ENCODE peak calls at places on chromosomes 2 and 18, in eight cellular contexts. M, D, F, O, L, W, N and J are unnamed samples. For H3K36me3, the result is how much of the 10 kb centered on the place peaks cover.

GRCh38 chr2:134170269-134170668 is 83.6 kb upstream of the MGAT5 start:
- DNase-seq in O (no peak), N (no peak), D (peak), F (no peak), L (no peak), W (no peak), M (no peak), J (no peak)

GRCh38 chr2:197163755-197164753 is 146.5 kb downstream of the ANKRD44 start:
- DNase-seq in F (no peak), M (no peak), W (no peak), N (no peak), D (no peak), L (peak), O (peak), J (no peak)

GRCh38 chr2:205734436-205734835 is 52.1 kb downstream of the NRP2 start:
- DNase-seq in D (peak), M (no peak), W (no peak), O (peak), N (no peak), L (no peak), F (peak), J (no peak)

GRCh38 chr18:49368161-49368875 is 92.1 kb downstream of the DYM start:
- DNase-seq in O (no peak), L (no peak), F (no peak), N (peak), M (no peak), W (no peak), D (no peak), J (no peak)

GRCh38 chr2:23620841-23621341 is 235.9 kb downstream of the KLHL29 start:
- DNase-seq in D (peak), W (no peak), L (peak), M (peak), O (peak), F (no peak), N (no peak), J (no peak)

GRCh38 chr18:45083456-45083855 is 402.8 kb downstream of the SETBP1 start:
- DNase-seq in N (no peak), D (no peak), L (no peak), F (no peak), W (no peak), O (no peak), M (no peak), J (no peak)

GRCh38 chr2:4951368-4951767 is 740.8 kb upstream of the SOX11 start:
- DNase-seq in F (no peak), M (no peak), O (no peak), L (no peak), N (no peak), W (no peak), D (no peak), J (no peak)

GRCh38 chr2:12778369-12778768 is 61.6 kb downstream of the TRIB2 start:
- DNase-seq in F (peak), M (no peak), N (no peak), O (no peak), W (no peak), D (no peak), L (no peak), J (no peak)

GRCh38 chr2:238689871-238690672 is 157.8 kb upstream of the TWIST2 start:
- DNase-seq in O (no peak), W (no peak), N (no peak), D (no peak), L (no peak), F (no peak), M (no peak), J (no peak)

GRCh38 chr18:75070235-75070624 is 138.7 kb downstream of the PTGR3 start:
- DNase-seq in L (no peak), O (no peak), M (no peak), N (no peak), F (no peak), W (no peak), D (no peak), J (peak)

GRCh38 chr18:75071866-75072671 is 136.9 kb downstream of the PTGR3 start:
- DNase-seq in N (no peak), F (no peak), O (no peak), W (no peak), D (no peak), M (no peak), L (no peak), J (peak)

GRCh38 chr18:75070625-75071483 is 138.1 kb downstream of the PTGR3 start:
- DNase-seq in W (no peak), L (no peak), N (no peak), D (peak), F (no peak), O (peak), M (no peak), J (peak)

GRCh38 chr18:75072672-75073371 is 136.1 kb downstream of the PTGR3 start:
- DNase-seq in F (no peak), N (no peak), O (no peak), M (no peak), W (no peak), L (no peak), D (no peak), J (peak)

DNA sequence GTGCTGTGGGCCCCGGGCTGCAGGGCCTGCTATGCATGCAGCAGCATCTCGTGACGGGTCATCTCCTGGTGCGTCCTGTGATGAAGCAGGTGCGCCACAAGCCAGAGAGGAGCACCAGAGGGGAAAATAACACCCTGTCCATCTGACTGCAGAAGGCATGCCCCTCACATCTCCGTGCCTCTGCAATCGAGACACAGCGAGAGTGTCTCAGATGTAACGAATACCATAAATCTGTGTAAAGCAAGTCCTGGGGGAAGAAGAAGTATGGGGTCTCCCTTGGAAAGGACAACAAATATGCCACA is 137.5 kb downstream of the PTGR3 start:
- DNase-seq in D (no peak), N (no peak), F (no peak), W (peak), O (no peak), L (no peak), M (no peak), J (no peak)
- H3K4me3 ChIP-seq in D (no peak), N (no peak), F (no peak), W (no peak), O (no peak), L (peak), M (no peak), J (no peak)

GRCh38 chr18:11574545-11574944 is 34.9 kb upstream of the SLC35G4 start:
- DNase-seq in W (no peak), O (no peak), L (no peak), F (no peak), N (no peak), M (no peak), D (no peak), J (no peak)

GRCh38 chr18:11570073-11570588 is 39.3 kb upstream of the SLC35G4 start:
- DNase-seq in D (no peak), M (no peak), W (no peak), F (no peak), N (no peak), L (no peak), O (no peak), J (no peak)

GRCh38 chr18:11572201-11572600 is 37.2 kb upstream of the SLC35G4 start:
- DNase-seq in F (no peak), W (no peak), M (no peak), O (no peak), N (no peak), L (no peak), D (no peak), J (no peak)

GRCh38 chr18:11567391-11567790 is 42.0 kb upstream of the SLC35G4 start:
- DNase-seq in O (no peak), N (no peak), L (no peak), W (no peak), F (no peak), D (no peak), M (no peak), J (no peak)

DNA sequence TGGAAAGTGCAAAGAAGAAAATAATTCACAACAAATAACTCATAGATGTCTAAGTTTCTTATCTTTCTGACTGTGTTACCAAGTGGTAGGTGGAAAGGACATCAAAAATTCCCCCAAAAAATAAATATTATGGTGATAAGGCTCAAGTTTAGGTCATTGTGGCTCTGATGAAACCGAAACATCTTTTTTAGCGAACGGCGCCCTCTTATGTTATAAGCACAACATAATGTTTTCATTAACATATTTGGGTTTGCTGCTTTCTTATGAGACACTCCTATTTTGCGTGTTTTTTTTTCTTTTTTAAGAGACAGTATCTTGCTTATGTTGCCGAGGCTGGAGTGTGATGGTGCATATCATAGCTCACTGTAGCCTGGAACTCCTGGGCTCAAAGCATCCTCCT is 38.6 kb upstream of the SLC35G4 start:
- DNase-seq in N (no peak), D (peak), F (no peak), M (no peak), W (no peak), L (no peak), O (peak), J (no peak)
- TF ChIP-seq CTCF in N (no peak), D (peak), F (no peak), M (no peak), W (no peak), L (no peak), O (peak), J (no peak)

GRCh38 chr18:35306588-35307250 is 16.7 kb upstream of the ZSCAN30 start:
- DNase-seq in W (no peak), D (peak), N (no peak), O (no peak), M (no peak), F (no peak), L (no peak), J (no peak)

DNA sequence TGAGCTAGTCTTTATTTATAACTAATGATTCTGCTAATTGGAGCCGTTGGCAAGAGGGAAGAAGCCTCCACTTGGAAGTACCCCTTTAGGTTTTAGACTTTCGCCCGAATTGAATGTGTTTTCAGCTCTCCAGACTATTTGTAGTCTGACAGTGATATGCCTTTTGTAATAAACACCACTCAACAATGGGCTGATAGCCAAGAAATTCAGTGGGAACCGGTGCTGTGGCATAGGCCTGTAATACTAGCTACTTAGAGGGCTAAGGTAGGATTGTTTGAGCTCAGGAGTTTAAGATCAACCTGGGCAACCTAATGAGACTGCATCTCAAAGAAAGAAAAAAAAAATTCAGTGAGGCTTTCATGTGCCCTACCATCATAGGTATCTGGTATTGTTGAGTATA is 13.6 kb upstream of the ZSCAN30 start:
- DNase-seq in W (no peak), F (no peak), D (no peak), N (no peak), M (no peak), L (no peak), O (no peak), J (no peak)
- H3K36me3 ChIP-seq in W (under half), F (under half), D (under half), N (under half), M (under half), L (half or more), O (under half), J (under half)

DNA sequence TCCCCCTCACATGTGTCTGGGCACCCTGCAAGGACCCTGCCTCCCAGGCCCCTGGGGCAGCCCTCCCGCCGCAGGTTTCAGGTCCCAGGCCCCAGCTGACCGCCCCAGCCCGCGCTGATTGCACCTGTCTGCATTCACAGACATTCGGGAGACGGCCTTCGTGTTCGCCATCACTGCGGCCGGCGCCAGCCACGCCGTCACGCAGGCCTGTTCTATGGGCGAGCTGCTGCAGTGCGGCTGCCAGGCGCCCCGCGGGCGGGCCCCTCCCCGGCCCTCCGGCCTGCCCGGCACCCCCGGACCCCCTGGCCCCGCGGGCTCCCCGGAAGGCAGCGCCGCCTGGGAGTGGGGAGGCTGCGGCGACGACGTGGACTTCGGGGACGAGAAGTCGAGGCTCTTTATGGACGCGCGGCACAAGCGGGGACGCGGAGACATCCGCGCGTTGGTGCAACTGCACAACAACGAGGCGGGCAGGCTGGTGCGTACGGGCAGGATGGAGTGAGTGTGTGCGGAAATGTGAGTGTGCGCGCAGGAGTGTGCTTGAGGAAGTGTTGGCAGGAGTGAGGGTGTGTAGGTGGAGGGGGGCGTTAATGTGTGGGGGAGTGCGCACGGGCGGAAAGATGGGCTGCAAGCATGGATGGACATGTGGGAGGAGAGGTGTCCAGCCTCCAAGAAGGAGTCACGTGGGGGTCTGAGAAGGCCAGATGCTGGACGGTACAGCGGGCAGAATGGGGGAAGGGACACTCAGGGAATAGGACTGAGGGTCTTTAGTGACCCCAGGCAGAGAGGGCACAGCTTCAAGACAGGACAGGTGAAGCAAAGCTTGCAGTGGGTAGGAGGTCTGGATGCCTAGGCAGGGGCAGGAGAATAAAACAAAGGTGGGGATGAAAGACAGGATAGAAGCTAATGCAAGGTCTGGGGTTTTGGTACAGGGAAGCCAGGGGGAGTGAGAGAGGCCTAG is 9.0 kb upstream of the WNT10A start:
- DNase-seq in W (no peak), D (no peak), L (no peak), F (no peak), M (no peak), O (no peak), N (no peak), J (no peak)
- H3K4me3 ChIP-seq in W (no peak), D (no peak), L (peak), F (no peak), M (no peak), O (peak), N (no peak), J (peak)

GRCh38 chr2:208265371-208265806 is 666 bp upstream of the PIKFYVE start:
- DNase-seq in L (no peak), D (no peak), F (peak), O (peak), N (no peak), W (peak), M (no peak), J (no peak)

GRCh38 chr2:208265807-208266640 is at the start of gene PIKFYVE:
- DNase-seq in L (peak), D (peak), F (peak), W (peak), M (peak), N (peak), O (peak), J (peak)

GRCh38 chr2:208268553-208268952 is 2.5 kb downstream of the PIKFYVE start:
- DNase-seq in L (no peak), N (no peak), M (no peak), F (no peak), W (no peak), D (no peak), O (no peak), J (no peak)

GRCh38 chr2:208266641-208267335 is 733 bp downstream of the PIKFYVE start:
- DNase-seq in W (no peak), M (no peak), N (no peak), D (peak), F (no peak), O (peak), L (no peak), J (no peak)

DNA sequence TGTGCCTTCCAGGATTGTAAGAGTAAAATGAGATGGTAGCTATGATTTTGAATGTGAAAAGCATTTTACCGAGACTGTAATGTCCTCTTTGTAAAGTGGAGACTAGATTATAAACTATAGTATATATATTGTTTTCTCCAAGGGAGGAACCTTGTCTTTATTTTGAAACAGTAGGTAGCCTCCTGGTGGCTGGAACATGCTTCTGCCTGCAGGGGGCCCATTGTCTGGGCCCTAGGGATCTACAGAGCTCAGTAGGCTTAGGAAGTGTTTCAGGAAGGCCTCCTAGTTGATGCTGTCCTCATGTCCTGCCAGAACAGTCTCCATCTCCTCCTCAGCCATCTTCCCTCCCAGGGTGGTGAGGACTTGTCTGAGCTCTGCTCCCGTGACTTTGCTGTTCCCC is 3.0 kb downstream of the PIKFYVE start:
- DNase-seq in D (no peak), O (no peak), L (no peak), W (no peak), F (no peak), M (no peak), N (no peak), J (no peak)
- TF ChIP-seq CTCF in D (peak), O (peak), L (no peak), W (no peak), F (no peak), M (no peak), N (no peak), J (no peak)

GRCh38 chr18:79944126-79944731 is 7.2 kb downstream of the SLC66A2 start:
- DNase-seq in M (peak), D (no peak), W (peak), F (no peak), O (peak), N (peak), L (no peak), J (no peak)
- H3K36me3 ChIP-seq in M (under half), D (under half), W (under half), F (under half), O (under half), N (under half), L (under half), J (under half)

GRCh38 chr2:96819101-96819875 is 3.2 kb downstream of the CNNM3 start:
- DNase-seq in M (no peak), W (peak), D (no peak), N (peak), L (peak), O (no peak), F (peak), J (no peak)

GRCh38 chr2:96821113-96821512 is 5.0 kb downstream of the CNNM3 start:
- DNase-seq in M (no peak), D (no peak), N (no peak), O (no peak), L (no peak), F (no peak), W (no peak), J (no peak)

GRCh38 chr2:96822786-96823185 is 6.7 kb downstream of the CNNM3 start:
- DNase-seq in D (no peak), W (peak), O (no peak), N (no peak), M (no peak), F (no peak), L (no peak), J (no peak)

GRCh38 chr2:96817882-96818281 is 1.8 kb downstream of the CNNM3 start:
- DNase-seq in W (no peak), D (no peak), M (no peak), L (no peak), F (no peak), O (no peak), N (no peak), J (no peak)

DNA sequence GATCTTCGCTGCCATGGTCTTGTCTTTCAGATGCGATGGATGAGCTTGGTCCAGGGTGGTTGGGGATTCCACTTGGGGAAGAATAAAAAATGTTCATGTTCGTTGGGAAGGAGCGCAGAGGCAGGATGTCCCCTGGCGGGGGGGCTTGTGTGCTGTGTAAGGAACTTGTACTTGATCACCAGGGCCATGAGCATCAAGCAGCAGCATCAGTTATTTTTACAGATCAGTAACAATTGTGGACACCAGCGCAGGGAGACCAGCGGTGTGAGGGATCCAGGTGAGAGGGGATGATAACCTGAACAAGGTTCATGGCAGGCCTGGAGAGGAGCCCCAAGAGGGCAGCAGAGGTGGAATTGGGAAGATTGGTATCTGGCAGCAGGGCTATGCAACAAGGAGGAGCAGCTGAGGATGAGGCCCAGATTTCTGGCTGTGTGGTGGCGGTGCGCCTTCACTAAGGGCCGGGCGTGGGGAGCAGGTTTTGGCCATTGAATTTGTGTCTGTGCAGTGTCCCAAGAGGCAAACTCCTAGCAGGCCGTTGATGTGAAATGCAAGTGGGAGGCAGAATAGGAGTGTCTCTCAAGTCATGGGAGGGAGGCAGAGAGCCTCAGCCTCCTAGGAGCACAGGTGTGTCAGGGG is 3.9 kb downstream of the CNNM3 start:
- DNase-seq in W (peak), M (no peak), F (peak), D (no peak), O (no peak), N (no peak), L (no peak), J (no peak)
- H3K4me3 ChIP-seq in W (no peak), M (no peak), F (peak), D (no peak), O (no peak), N (peak), L (peak), J (no peak)

GRCh38 chr2:108074945-108075344 is 88.6 kb downstream of the SLC5A7 start:
- DNase-seq in L (no peak), W (no peak), O (no peak), F (no peak), N (no peak), D (no peak), M (no peak), J (no peak)

GRCh38 chr2:108067820-108068405 is 81.6 kb downstream of the SLC5A7 start:
- DNase-seq in D (no peak), L (no peak), F (no peak), N (no peak), O (no peak), M (no peak), W (no peak), J (no peak)

GRCh38 chr2:108074150-108074549 is 87.8 kb downstream of the SLC5A7 start:
- DNase-seq in F (no peak), W (no peak), M (no peak), L (no peak), O (no peak), N (no peak), D (no peak), J (no peak)

GRCh38 chr2:108073425-108074072 is 87.2 kb downstream of the SLC5A7 start:
- DNase-seq in L (no peak), W (no peak), F (no peak), D (no peak), M (no peak), O (no peak), N (no peak), J (no peak)

GRCh38 chr2:108069515-108070310 is 83.4 kb downstream of the SLC5A7 start:
- DNase-seq in D (no peak), M (no peak), O (no peak), L (no peak), W (no peak), N (no peak), F (peak), J (no peak)
- TF ChIP-seq CTCF in D (no peak), M (no peak), O (no peak), L (no peak), W (no peak), N (no peak), F (peak), J (no peak)